ENCODE peak calls at places on chromosome 21, in five cellular contexts. L is esophagus muscularis mucosa, W is sigmoid colon, B is fibroblast of lung, R is heart left ventricle. K is an unnamed sample.

GRCh38 chr21:27079807-27080206 is 112.9 kb upstream of the ADAMTS5 start:
- DNase-seq in R (no peak), W (no peak), L (no peak), B (no peak), K (no peak)

GRCh38 chr21:30337644-30338170 is at the start of gene KRTAP27-1:
- DNase-seq in B (no peak), R (no peak), W (no peak), L (no peak), K (peak)

GRCh38 chr21:37767984-37768383 is 148.3 kb downstream of the KCNJ6 start:
- DNase-seq in R (no peak), L (no peak), B (peak), W (no peak), K (peak)

GRCh38 chr21:14602418-14602987 is 56.4 kb upstream of the SAMSN1 start:
- DNase-seq in R (no peak), L (no peak), W (no peak), B (no peak), K (no peak)

GRCh38 chr21:38159355-38159754 is 97.4 kb upstream of the KCNJ15 start:
- DNase-seq in L (no peak), R (peak), B (peak), W (no peak), K (peak)

GRCh38 chr21:17003221-17003620 is 509.6 kb upstream of the CXADR start:
- DNase-seq in R (no peak), W (no peak), B (peak), L (no peak), K (no peak)

GRCh38 chr21:14768042-14768441 is 221.9 kb upstream of the SAMSN1 start:
- DNase-seq in B (no peak), W (no peak), R (no peak), L (no peak), K (no peak)

GRCh38 chr21:16751705-16752104 is 761.1 kb upstream of the CXADR start:
- DNase-seq in R (no peak), W (no peak), L (no peak), B (peak), K (no peak)

GRCh38 chr21:18369115-18369514 is 34.5 kb downstream of the TMPRSS15 start:
- DNase-seq in L (no peak), R (no peak), B (peak), W (no peak), K (no peak)

GRCh38 chr21:27168084-27168483 is 201.2 kb upstream of the ADAMTS5 start:
- DNase-seq in B (no peak), L (no peak), R (no peak), W (no peak), K (no peak)

GRCh38 chr21:26572026-26572425 is 1.1 kb downstream of the CYYR1 start:
- DNase-seq in W (no peak), B (no peak), L (no peak), R (no peak), K (no peak)

GRCh38 chr21:30689822-30690221 is 28.8 kb downstream of the KRTAP21-3 start:
- DNase-seq in W (no peak), R (no peak), L (no peak), B (no peak), K (no peak)

GRCh38 chr21:29335720-29336119 is 37.0 kb downstream of the BACH1 start:
- DNase-seq in R (no peak), W (no peak), L (no peak), B (peak), K (peak)

GRCh38 chr21:38743772-38744529 is 61.8 kb upstream of the ETS2 start:
- DNase-seq in W (no peak), B (no peak), R (peak), L (no peak), K (no peak)

GRCh38 chr21:25867041-25867440 is 132.3 kb downstream of the GABPA start:
- DNase-seq in B (no peak), R (no peak), L (no peak), W (no peak), K (no peak)

GRCh38 chr21:15005391-15005790 is 59.4 kb downstream of the NRIP1 start:
- DNase-seq in W (no peak), R (no peak), L (no peak), B (no peak), K (no peak)

GRCh38 chr21:38039369-38039768 is 123.1 kb upstream of the KCNJ6 start:
- DNase-seq in R (no peak), L (no peak), W (no peak), B (no peak), K (no peak)

GRCh38 chr21:24375201-24375600 is 1232.1 kb downstream of the MRPL39 start:
- DNase-seq in W (no peak), B (no peak), R (no peak), L (no peak), K (no peak)

GRCh38 chr21:27590271-27590670 is 623.4 kb upstream of the ADAMTS5 start:
- DNase-seq in R (peak), B (peak), W (no peak), L (no peak), K (no peak)

GRCh38 chr21:16840549-16840948 is 672.3 kb upstream of the CXADR start:
- DNase-seq in B (no peak), W (no peak), L (no peak), R (no peak), K (no peak)

GRCh38 chr21:15050588-15051377 is 14.0 kb downstream of the NRIP1 start:
- DNase-seq in R (no peak), B (no peak), W (no peak), L (no peak), K (no peak)

GRCh38 chr21:15367061-15367626 is 302.3 kb upstream of the NRIP1 start:
- DNase-seq in R (no peak), L (no peak), B (no peak), W (no peak), K (no peak)

GRCh38 chr21:30979054-30979453 is 59.2 kb downstream of the KRTAP19-8 start:
- DNase-seq in W (no peak), R (no peak), B (no peak), L (no peak), K (no peak)

GRCh38 chr21:25491267-25491666 is 116.0 kb downstream of the MRPL39 start:
- DNase-seq in L (no peak), R (no peak), W (no peak), B (no peak), K (no peak)

GRCh38 chr21:38244885-38245869 is 11.6 kb upstream of the KCNJ15 start:
- DNase-seq in W (no peak), B (peak), L (no peak), R (no peak), K (peak)

GRCh38 chr21:29805110-29805509 is 134.7 kb downstream of the GRIK1 start:
- DNase-seq in B (no peak), R (no peak), L (no peak), W (no peak), K (no peak)

GRCh38 chr21:39313042-39313456 is 383 bp downstream of the BRWD1 start:
- DNase-seq in B (peak), L (no peak), R (no peak), W (peak), K (peak)

GRCh38 chr21:15682182-15682895 is 47.4 kb upstream of the USP25 start:
- DNase-seq in W (no peak), R (no peak), L (no peak), B (peak), K (peak)

GRCh38 chr21:36699546-36700294 is 805 bp downstream of the SIM2 start:
- DNase-seq in W (no peak), L (no peak), B (no peak), R (no peak), K (no peak)
- H3K27ac ChIP-seq in W (no peak), L (no peak), B (no peak), R (no peak), K (peak)

DNA sequence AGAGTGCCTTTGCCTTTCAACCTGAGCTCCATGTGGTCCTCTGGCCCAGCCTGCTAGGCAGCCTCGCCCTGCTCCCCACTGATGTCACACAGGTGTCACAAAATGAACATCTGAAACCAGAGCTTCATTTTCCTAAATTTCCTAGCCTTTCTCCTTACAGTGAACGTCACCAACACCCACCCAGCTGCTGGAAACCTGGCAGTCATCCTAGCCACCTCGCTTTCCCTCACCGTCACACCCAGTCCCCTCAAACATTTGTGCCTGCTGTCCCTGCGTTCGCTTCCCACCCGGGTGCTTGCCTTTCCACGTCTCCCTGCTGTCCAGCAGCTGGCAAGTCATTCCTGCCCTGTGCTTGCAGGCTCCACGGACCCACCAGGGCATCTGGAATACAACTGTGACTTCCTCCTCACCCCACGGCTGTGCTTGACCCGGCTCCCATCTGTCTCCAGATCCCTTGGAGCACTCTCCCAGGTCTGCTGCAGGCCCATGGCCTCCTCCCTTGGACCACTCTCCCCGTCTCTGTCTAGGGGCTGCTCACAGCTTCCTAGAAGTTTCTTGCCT is 23.5 kb downstream of the ADARB1 start:
- DNase-seq in W (no peak), R (no peak), L (no peak), B (no peak), K (no peak)
- TF ChIP-seq CTCF in W (no peak), R (no peak), L (no peak), B (no peak), K (no peak)

GRCh38 chr21:42864286-42864685 is 15.1 kb downstream of the WDR4 start:
- DNase-seq in B (no peak), L (no peak), W (no peak), R (no peak), K (no peak)
- H3K27ac ChIP-seq in B (no peak), L (no peak), W (no peak), R (no peak), K (peak)

DNA sequence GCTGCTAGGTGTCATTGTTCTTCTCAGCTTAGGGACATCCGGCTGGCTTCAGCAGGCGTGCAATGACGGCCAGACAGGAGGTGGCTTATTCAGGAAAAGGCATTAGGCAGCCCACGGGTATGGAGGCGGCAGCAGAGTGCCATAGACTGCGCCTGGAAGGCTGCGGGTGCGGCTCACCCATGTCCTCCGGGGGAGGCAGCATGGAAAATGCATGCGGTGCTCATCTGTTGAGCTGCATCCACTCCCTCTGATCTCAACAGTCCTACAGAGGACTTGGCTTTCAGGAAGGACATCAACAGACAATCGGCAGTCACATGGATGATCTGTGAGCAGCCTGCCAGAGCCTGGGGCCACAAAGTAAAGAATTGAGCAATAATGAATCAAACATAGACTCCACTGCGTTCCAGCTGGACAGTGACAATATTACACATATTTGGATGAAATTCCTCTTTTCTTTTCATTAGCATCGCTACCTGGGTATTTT is 42.9 kb downstream of the UMODL1 start:
- DNase-seq in B (no peak), R (no peak), W (no peak), L (no peak), K (peak)
- TF ChIP-seq CTCF in B (no peak), R (no peak), W (no peak), L (no peak), K (peak)

GRCh38 chr21:35045539-35046222 is 3.4 kb downstream of the RUNX1 start:
- DNase-seq in W (no peak), L (peak), R (no peak), B (no peak), K (no peak)

GRCh38 chr21:35044770-35045538 is 4.1 kb downstream of the RUNX1 start:
- DNase-seq in R (no peak), L (peak), W (no peak), B (no peak), K (no peak)

GRCh38 chr21:35046223-35046690 is 2.8 kb downstream of the RUNX1 start:
- DNase-seq in R (no peak), B (no peak), W (no peak), L (peak), K (no peak)

GRCh38 chr21:35048183-35048601 is 910 bp downstream of the RUNX1 start:
- DNase-seq in W (no peak), R (no peak), B (peak), L (peak), K (no peak)

DNA sequence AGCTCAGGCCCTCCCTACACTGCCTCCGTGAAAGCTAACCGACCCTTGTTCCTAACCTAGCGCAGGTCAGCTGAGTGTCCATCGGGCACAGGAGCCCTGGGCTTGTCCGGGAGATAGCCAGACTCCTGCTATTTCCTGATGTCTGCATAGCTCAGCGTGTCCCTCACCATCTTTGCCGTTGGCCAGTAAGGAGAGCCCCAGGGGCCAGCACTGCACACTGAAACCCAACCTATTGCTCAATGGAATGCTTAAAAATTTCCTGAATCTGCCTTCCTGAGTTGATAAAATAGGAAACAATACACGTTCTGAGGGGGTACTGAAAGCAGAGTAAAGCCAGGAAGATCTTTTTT is 2.2 kb downstream of the RUNX1 start:
- DNase-seq in R (no peak), B (peak), L (no peak), W (no peak), K (no peak)
- H3K27ac ChIP-seq in R (peak), B (peak), L (no peak), W (no peak), K (peak)

GRCh38 chr21:31993826-31994791 is 121.3 kb downstream of the HUNK start:
- DNase-seq in W (no peak), L (no peak), B (no peak), R (no peak), K (no peak)

GRCh38 chr21:31992391-31992790 is 119.6 kb downstream of the HUNK start:
- DNase-seq in B (no peak), L (no peak), R (no peak), W (no peak), K (no peak)

GRCh38 chr21:31988492-31989285 is 115.9 kb downstream of the HUNK start:
- DNase-seq in L (no peak), W (no peak), R (no peak), B (no peak), K (no peak)

GRCh38 chr21:31987696-31988095 is 114.9 kb downstream of the HUNK start:
- DNase-seq in B (no peak), L (no peak), R (no peak), W (no peak), K (no peak)

GRCh38 chr21:31991356-31992331 is 118.8 kb downstream of the HUNK start:
- DNase-seq in W (no peak), R (no peak), B (no peak), L (no peak), K (no peak)
- TF ChIP-seq CTCF in W (no peak), R (no peak), B (no peak), L (no peak), K (no peak)

GRCh38 chr21:33268392-33268735 is 2.2 kb downstream of the IL10RB start:
- DNase-seq in L (no peak), R (no peak), W (no peak), B (no peak), K (no peak)
- H3K27ac ChIP-seq in L (no peak), R (no peak), W (no peak), B (no peak), K (no peak)

GRCh38 chr21:35563885-35564451 is 496.4 kb downstream of the SETD4 start:
- DNase-seq in R (peak), B (peak), L (no peak), W (peak), K (no peak)
- TF ChIP-seq CTCF in R (no peak), B (no peak), L (no peak), W (no peak), K (no peak)

GRCh38 chr21:45325206-45326168 is 37.8 kb upstream of the POFUT2 start:
- DNase-seq in B (no peak), W (peak), L (no peak), R (no peak), K (no peak)

GRCh38 chr21:45324430-45325205 is 36.9 kb upstream of the POFUT2 start:
- DNase-seq in W (peak), R (no peak), L (no peak), B (no peak), K (no peak)

GRCh38 chr21:45327458-45328197 is 39.9 kb upstream of the POFUT2 start:
- DNase-seq in R (no peak), W (peak), B (no peak), L (no peak), K (no peak)

GRCh38 chr21:45326834-45327457 is 39.3 kb upstream of the POFUT2 start:
- DNase-seq in R (no peak), W (peak), B (no peak), L (no peak), K (no peak)

GRCh38 chr21:45326169-45326833 is 38.6 kb upstream of the POFUT2 start:
- DNase-seq in R (no peak), W (peak), B (no peak), L (no peak), K (no peak)
- H3K27ac ChIP-seq in R (no peak), W (no peak), B (no peak), L (peak), K (peak)

GRCh38 chr21:46637952-46638746 is 2.7 kb downstream of the PRMT2 start:
- DNase-seq in L (no peak), W (no peak), B (peak), R (no peak), K (no peak)
- TF ChIP-seq CTCF in L (no peak), W (no peak), B (no peak), R (no peak), K (no peak)

K was measured in RWPE1.